ENCODE peak calls at places on chromosomes 4 and X, in four cellular contexts. R, C, G and X are unnamed samples.

GRCh38 chr4:3522651-3523050 is 9.6 kb downstream of the LRPAP1 start:
- DNase-seq in R (no peak), C (no peak), G (no peak), X (no peak)

GRCh38 chrX:76366972-76367371 is 60.5 kb upstream of the MAGEE1 start:
- DNase-seq in R (no peak), C (no peak), G (no peak), X (no peak)

GRCh38 chrX:15854080-15854655 is 445 bp downstream of the AP1S2 start:
- DNase-seq in R (peak), C (no peak), G (no peak), X (no peak)

GRCh38 chrX:7993873-7994272 is 66.7 kb upstream of the PNPLA4 start:
- DNase-seq in R (no peak), C (peak), G (no peak), X (no peak)

GRCh38 chr4:103032575-103032974 is 13.1 kb upstream of the SLC9B1 start:
- DNase-seq in R (peak), C (peak), G (no peak), X (no peak)

GRCh38 chrX:134981910-134982309 is 8.9 kb upstream of the SMIM10 start:
- DNase-seq in R (peak), C (no peak), G (no peak), X (no peak)

GRCh38 chrX:35115205-35115604 is 172.6 kb downstream of the FAM47B start:
- DNase-seq in R (no peak), C (no peak), G (no peak), X (no peak)

GRCh38 chrX:110836982-110837381 is 41.4 kb upstream of the CHRDL1 start:
- DNase-seq in R (peak), C (no peak), G (no peak), X (no peak)

GRCh38 chr4:26619784-26620183 is 35.9 kb downstream of the TBC1D19 start:
- DNase-seq in R (no peak), C (no peak), G (no peak), X (no peak)

GRCh38 chr4:101599620-101600019 is 190.9 kb upstream of the BANK1 start:
- DNase-seq in R (no peak), C (no peak), G (no peak), X (no peak)

GRCh38 chr4:26127851-26128337 is 192.9 kb upstream of the RBPJ start:
- DNase-seq in R (no peak), C (no peak), G (no peak), X (no peak)

GRCh38 chr4:73437558-73437956 is 1.5 kb downstream of the AFP start:
- DNase-seq in R (no peak), C (no peak), G (no peak), X (no peak)

GRCh38 chr4:168707205-168707604 is 210.4 kb downstream of the PALLD start:
- DNase-seq in R (no peak), C (no peak), G (no peak), X (no peak)

GRCh38 chr4:107825072-107825789 is 499 bp downstream of the SGMS2 start:
- DNase-seq in R (peak), C (no peak), G (no peak), X (no peak)

GRCh38 chr4:165541773-165542459 is 163.1 kb downstream of the CPE start:
- DNase-seq in R (peak), C (no peak), G (no peak), X (no peak)

GRCh38 chrX:37603938-37604409 is 32.5 kb downstream of the LANCL3 start:
- DNase-seq in R (no peak), C (no peak), G (peak), X (no peak)

GRCh38 chr4:116870667-116871066 is 214.7 kb downstream of the TRAM1L1 start:
- DNase-seq in R (no peak), C (no peak), G (no peak), X (no peak)

GRCh38 chrX:14922437-14922836 is 49.2 kb downstream of the MOSPD2 start:
- DNase-seq in R (no peak), C (no peak), G (no peak), X (no peak)

GRCh38 chr4:98467627-98468072 is 190.8 kb downstream of the TSPAN5 start:
- DNase-seq in R (peak), C (peak), G (no peak), X (no peak)

GRCh38 chrX:7580127-7580526 is 262.8 kb upstream of the VCX start:
- DNase-seq in R (no peak), C (no peak), G (no peak), X (no peak)

GRCh38 chr4:140724780-140725179 is 31.4 kb downstream of the TBC1D9 start:
- DNase-seq in R (no peak), C (no peak), G (no peak), X (no peak)

GRCh38 chrX:44306336-44306735 is 37.1 kb downstream of the EFHC2 start:
- DNase-seq in R (no peak), C (no peak), G (no peak), X (no peak)

DNA sequence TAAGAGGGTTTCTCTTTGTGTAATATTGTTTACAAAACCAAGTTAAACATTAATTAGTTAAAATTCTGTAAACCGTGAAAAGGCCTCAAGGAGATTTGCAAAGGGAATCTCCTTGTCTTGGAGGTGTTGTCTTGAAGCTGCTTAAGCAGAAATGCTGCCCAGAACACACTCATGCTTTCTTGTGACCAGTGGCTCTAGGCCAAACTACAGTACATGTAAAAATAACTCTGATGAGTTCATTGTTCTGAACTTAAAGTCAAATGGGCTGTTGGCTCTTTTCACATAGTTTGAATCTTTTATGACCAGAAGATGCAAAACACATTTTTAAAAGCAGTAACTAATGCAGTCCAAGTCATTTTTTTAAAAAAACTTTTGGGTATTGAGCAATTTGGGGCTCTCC is 112.5 kb upstream of the ATXN3L start:
- DNase-seq in R (no peak), C (no peak), G (no peak), X (no peak)
- TF ChIP-seq SPI1 in R (no peak), C (no peak), G (no peak), X (no peak)

GRCh38 chrX:136710324-136710951 is 62.5 kb downstream of the CD40LG start:
- DNase-seq in R (no peak), C (no peak), G (no peak), X (no peak)

GRCh38 chrX:136708348-136708747 is 60.4 kb downstream of the CD40LG start:
- DNase-seq in R (no peak), C (no peak), G (no peak), X (no peak)

GRCh38 chrX:136712631-136713030 is 64.7 kb downstream of the CD40LG start:
- DNase-seq in R (no peak), C (no peak), G (no peak), X (no peak)

GRCh38 chrX:136714626-136715599 is 65.8 kb downstream of the ARHGEF6 start:
- DNase-seq in R (no peak), C (no peak), G (no peak), X (no peak)

GRCh38 chrX:136711147-136711546 is 63.2 kb downstream of the CD40LG start:
- DNase-seq in R (peak), C (no peak), G (no peak), X (no peak)
- TF ChIP-seq SPI1 in R (no peak), C (no peak), G (no peak), X (no peak)

GRCh38 chrX:153864561-153865320 is 21.2 kb downstream of the L1CAM start:
- DNase-seq in R (no peak), C (no peak), G (no peak), X (peak)
- TF ChIP-seq SPI1 in R (no peak), C (no peak), G (no peak), X (no peak)

GRCh38 chrX:10795721-10796120 is 175.3 kb upstream of the MID1 start:
- DNase-seq in R (no peak), C (no peak), G (no peak), X (no peak)
- TF ChIP-seq SPI1 in R (no peak), C (no peak), G (no peak), X (no peak)

GRCh38 chr4:190020790-190021717 is 6.0 kb downstream of the FRG2 start:
- DNase-seq in R (peak), C (no peak), G (no peak), X (no peak)
- TF ChIP-seq SPI1 in R (no peak), C (no peak), G (no peak), X (no peak)

DNA sequence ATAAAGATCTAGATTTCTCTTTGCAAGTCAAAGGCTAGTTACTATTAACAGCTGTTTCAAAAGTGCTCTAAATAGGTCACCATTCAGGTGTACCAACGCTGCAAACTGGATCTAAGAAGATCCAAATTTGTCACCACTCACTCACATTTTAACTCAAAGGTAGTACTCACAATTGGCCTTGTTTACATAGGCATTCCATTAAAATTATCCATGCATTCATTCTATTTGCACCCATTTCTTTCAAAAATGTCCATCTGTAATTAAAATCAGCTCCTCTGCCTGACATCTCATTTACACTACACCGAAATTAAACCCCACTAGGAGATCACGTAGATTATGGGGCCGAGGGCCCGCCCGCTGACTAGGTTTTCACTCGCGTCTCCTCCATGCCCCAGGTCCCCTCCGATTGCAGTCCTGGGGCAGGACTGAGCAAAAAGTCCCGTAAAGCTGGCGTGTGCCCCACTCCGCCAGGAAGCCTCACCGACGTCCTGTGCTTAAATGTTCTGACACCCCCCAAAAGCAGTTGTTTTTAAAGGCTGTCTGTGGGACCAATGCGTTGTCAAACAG is 1.3 kb upstream of the ING2 start:
- DNase-seq in R (peak), C (no peak), G (peak), X (no peak)
- TF ChIP-seq SPI1 in R (no peak), C (no peak), G (no peak), X (no peak)

DNA sequence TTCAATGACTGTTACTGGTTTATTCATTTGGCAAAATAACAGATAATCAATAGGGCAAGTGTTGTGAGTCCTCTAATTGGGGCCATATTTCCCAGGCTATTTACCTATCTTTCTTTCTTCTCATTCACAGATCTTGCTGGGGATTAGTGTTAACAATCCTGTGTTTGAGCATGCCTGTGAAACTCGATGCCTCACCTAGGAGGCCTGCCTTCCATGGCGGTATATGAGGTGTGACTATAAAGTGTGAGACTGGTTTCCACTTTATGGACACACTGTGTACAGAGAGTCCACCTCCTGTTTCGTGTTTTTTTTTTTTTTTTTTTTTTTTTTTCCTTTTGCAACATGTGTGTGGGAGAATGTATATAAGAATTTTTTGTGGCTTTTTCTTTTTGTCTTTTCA is 199.3 kb downstream of the BMPR1B start:
- DNase-seq in R (no peak), C (no peak), G (no peak), X (no peak)
- TF ChIP-seq SPI1 in R (no peak), C (no peak), G (no peak), X (no peak)

GRCh38 chr4:187271848-187272247 is 548.2 kb upstream of the FAT1 start:
- DNase-seq in R (no peak), C (no peak), G (no peak), X (no peak)

GRCh38 chr4:187270154-187270553 is 546.5 kb upstream of the FAT1 start:
- DNase-seq in R (no peak), C (no peak), G (no peak), X (no peak)

DNA sequence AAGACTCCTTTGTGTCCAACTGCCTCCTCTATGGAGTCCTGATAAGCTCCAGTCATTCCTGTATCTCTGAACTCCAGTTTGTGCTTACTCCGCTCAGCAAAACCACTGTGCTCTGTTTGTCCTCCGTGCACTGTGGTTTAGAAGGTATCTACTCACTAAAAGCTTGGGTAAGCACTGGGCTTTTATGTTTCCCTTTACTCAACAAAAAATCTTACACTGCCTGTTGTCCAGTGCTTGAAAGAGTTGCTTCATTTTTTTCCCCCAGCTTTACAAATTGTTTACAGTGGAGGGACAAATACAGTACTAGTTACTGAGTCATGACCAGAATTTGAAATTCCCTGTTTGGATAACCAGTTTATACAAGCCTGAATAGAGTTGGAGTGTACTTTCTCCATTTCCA is 545.3 kb upstream of the FAT1 start:
- DNase-seq in R (no peak), C (no peak), G (no peak), X (no peak)
- TF ChIP-seq SPI1 in R (no peak), C (no peak), G (no peak), X (no peak)